ENCODE peak calls at places on chromosomes 1 and 21, in five cellular contexts. S is HepG2, N is K562, M is GM12878, P is H1. I is an unnamed sample. For H3K27me3, the result is how much of the 10 kb centered on the place peaks cover.

GRCh38 chr1:150302338-150302737 is 8.7 kb downstream of the MRPS21 start:
- DNase-seq in S (no peak), N (no peak), M (no peak), P (no peak), I (peak)

GRCh38 chr21:25103500-25104207 is 503.6 kb downstream of the MRPL39 start:
- DNase-seq in S (no peak), N (no peak), M (no peak), P (no peak), I (no peak)

GRCh38 chr1:33407750-33408436 is 23.0 kb downstream of the PHC2 start:
- DNase-seq in S (no peak), N (no peak), M (no peak), P (no peak), I (no peak)

GRCh38 chr1:59477286-59477685 is 180.4 kb downstream of the FGGY start:
- DNase-seq in S (no peak), N (peak), M (no peak), P (no peak), I (no peak)

GRCh38 chr1:15261155-15262002 is 14.4 kb downstream of the FHAD1 start:
- DNase-seq in S (peak), N (peak), M (no peak), P (no peak), I (peak)

GRCh38 chr1:106926748-106927582 is 129.5 kb upstream of the PRMT6 start:
- DNase-seq in S (no peak), N (no peak), M (no peak), P (no peak), I (no peak)

GRCh38 chr1:8146257-8146855 is 120.2 kb upstream of the ERRFI1 start:
- DNase-seq in S (no peak), N (no peak), M (no peak), P (no peak), I (no peak)

GRCh38 chr1:173603056-173603591 is at the start of gene SLC9C2:
- DNase-seq in S (no peak), N (peak), M (no peak), P (no peak), I (no peak)

GRCh38 chr1:197685785-197686184 is 89.5 kb downstream of the DENND1B start:
- DNase-seq in S (no peak), N (no peak), M (no peak), P (no peak), I (no peak)

GRCh38 chr1:206907304-206907991 is 10.2 kb downstream of the IL24 start:
- DNase-seq in S (peak), N (peak), M (no peak), P (no peak), I (peak)

GRCh38 chr1:54254055-54254454 is 54.1 kb downstream of the MRPL37 start:
- DNase-seq in S (no peak), N (no peak), M (no peak), P (no peak), I (no peak)

GRCh38 chr1:41416552-41417334 is 55.5 kb downstream of the FOXO6 start:
- DNase-seq in S (peak), N (peak), M (peak), P (peak), I (peak)

GRCh38 chr1:221264848-221265247 is 385.6 kb downstream of the HLX start:
- DNase-seq in S (no peak), N (no peak), M (no peak), P (no peak), I (no peak)

GRCh38 chr1:203551550-203551949 is 57.6 kb downstream of the OPTC start:
- DNase-seq in S (no peak), N (no peak), M (no peak), P (no peak), I (no peak)

GRCh38 chr21:42520628-42521253 is 7.1 kb downstream of the SLC37A1 start:
- DNase-seq in S (no peak), N (peak), M (no peak), P (no peak), I (peak)

GRCh38 chr21:43352568-43353281 is 74.2 kb downstream of the SIK1 start:
- DNase-seq in S (no peak), N (peak), M (peak), P (no peak), I (no peak)

GRCh38 chr21:32257952-32258785 is 20.7 kb downstream of the MIS18A start:
- DNase-seq in S (peak), N (peak), M (no peak), P (peak), I (peak)

GRCh38 chr1:235336903-235337302 is 8.5 kb downstream of the GGPS1 start:
- DNase-seq in S (no peak), N (no peak), M (no peak), P (no peak), I (no peak)

GRCh38 chr21:38301321-38302214 is 44.8 kb downstream of the KCNJ15 start:
- DNase-seq in S (no peak), N (no peak), M (no peak), P (no peak), I (no peak)

GRCh38 chr21:37341254-37341960 is 25.2 kb upstream of the DYRK1A start:
- DNase-seq in S (no peak), N (peak), M (no peak), P (no peak), I (no peak)

GRCh38 chr1:9996624-9997582 is at the start of gene RBP7:
- DNase-seq in S (no peak), N (no peak), M (no peak), P (peak), I (peak)

GRCh38 chr1:36285450-36286101 is 20.6 kb upstream of the SH3D21 start:
- DNase-seq in S (peak), N (peak), M (peak), P (no peak), I (peak)

GRCh38 chr1:227948493-227949260 is 945 bp upstream of the WNT9A start:
- DNase-seq in S (no peak), N (no peak), M (no peak), P (no peak), I (peak)

GRCh38 chr1:108561145-108561458 is 1.2 kb downstream of the EEIG2 start:
- DNase-seq in S (no peak), N (no peak), M (no peak), P (no peak), I (no peak)

GRCh38 chr1:29962356-29962755 is 726.0 kb downstream of the PTPRU start:
- DNase-seq in S (no peak), N (no peak), M (no peak), P (no peak), I (no peak)

GRCh38 chr1:161885013-161885412 is 118.9 kb downstream of the ATF6 start:
- DNase-seq in S (no peak), N (no peak), M (no peak), P (no peak), I (no peak)

GRCh38 chr1:110605901-110606783 is at the start of gene KCNA2:
- DNase-seq in S (no peak), N (no peak), M (no peak), P (peak), I (peak)

GRCh38 chr1:39540504-39541031 is 36.0 kb downstream of the PABPC4 start:
- DNase-seq in S (no peak), N (no peak), M (no peak), P (no peak), I (no peak)

GRCh38 chr1:243435824-243436223 is 180.0 kb downstream of the SDCCAG8 start:
- DNase-seq in S (no peak), N (no peak), M (no peak), P (no peak), I (no peak)

GRCh38 chr1:63321788-63322247 is 549 bp upstream of the FOXD3 start:
- DNase-seq in S (no peak), N (no peak), M (no peak), P (no peak), I (peak)

GRCh38 chr1:63321061-63321787 is 1.1 kb upstream of the FOXD3 start:
- DNase-seq in S (no peak), N (no peak), M (no peak), P (no peak), I (peak)

GRCh38 chr1:63323866-63324778 is 1.8 kb downstream of the FOXD3 start:
- DNase-seq in S (no peak), N (no peak), M (no peak), P (no peak), I (peak)

GRCh38 chr1:63322944-63323865 is 838 bp downstream of the FOXD3 start:
- DNase-seq in S (no peak), N (peak), M (no peak), P (no peak), I (peak)

GRCh38 chr1:63322248-63322943 is at the start of gene FOXD3:
- DNase-seq in S (no peak), N (peak), M (no peak), P (no peak), I (peak)
- H3K27me3 ChIP-seq in S (under half), N (under half), M (under half), P (under half), I (half or more)

DNA sequence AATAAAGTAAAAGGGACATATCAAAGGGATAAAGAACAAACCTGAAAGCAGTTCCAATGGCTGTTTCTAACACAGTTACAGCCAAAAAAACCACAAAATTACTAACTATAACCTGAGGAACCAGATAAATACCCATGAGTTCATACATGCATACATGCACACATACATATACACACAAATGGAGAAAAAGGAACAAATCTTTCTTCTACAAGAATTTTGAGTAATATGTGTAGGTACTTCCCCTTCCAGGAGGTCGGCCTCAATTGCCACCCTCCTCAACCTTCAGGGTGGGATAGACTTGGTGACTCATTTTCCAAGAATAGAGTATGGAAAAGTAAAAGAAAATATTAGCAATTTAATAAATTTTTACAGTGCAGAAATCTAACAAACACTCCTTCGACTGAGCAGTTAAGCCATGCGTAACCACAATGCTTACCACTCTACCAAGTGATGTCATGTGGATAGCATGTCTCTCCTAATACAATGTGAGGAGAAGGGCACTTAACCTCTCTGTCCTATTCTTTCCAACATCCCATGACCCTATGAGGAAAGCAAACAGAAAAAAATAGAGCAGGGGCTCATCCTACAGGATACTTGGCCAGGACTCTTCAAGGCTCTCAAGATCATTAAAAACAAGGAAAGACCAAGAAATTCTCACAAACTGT is 243.0 kb upstream of the RUNX1 start:
- DNase-seq in S (no peak), N (no peak), M (no peak), P (no peak), I (no peak)
- TF ChIP-seq CREB1 in S (no peak), N (no peak), M (no peak), P (no peak), I (no peak)

DNA sequence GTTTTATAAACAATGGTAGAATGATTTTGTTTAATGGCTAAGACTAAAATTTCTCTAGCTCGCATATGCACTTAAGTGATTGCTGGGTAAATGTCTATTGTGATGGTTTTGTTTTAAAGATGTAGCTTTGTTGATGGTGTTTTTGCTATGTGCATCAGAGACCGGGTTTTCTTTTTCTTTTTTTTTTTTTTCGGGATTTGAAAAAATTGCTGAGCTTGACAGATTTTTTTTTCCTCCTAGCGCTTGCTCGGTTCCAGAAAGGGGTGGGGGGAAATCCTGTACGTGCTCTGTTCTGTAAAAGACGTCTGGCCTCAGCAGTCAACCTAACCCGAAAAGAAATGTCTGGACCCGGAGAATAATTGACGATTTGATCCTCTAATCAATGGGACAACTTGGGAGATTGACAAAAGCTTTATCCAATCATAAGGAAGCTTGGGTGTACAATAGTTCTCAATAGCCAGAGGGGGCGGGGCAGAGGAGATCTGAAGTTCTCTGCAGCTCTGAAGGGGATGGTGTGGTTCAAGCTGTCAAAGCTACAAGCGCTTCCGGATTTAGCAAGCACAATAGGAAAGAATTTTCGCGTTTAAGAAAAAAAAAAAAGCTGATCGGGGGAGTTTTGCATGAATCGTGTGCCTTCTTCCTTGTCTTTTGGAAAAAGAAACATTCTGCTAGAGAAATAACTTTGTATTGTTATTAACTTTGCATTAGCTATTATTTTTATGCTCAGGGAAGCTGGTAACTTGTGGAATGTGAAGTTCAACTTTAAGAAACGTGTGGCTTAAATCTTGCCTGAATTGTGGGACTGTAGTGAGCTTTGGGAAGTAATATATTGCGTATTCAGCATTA is 4.5 kb upstream of the NFIA start:
- DNase-seq in S (peak), N (peak), M (peak), P (no peak), I (peak)
- H3K27me3 ChIP-seq in S (under half), N (under half), M (under half), P (under half), I (half or more)

DNA sequence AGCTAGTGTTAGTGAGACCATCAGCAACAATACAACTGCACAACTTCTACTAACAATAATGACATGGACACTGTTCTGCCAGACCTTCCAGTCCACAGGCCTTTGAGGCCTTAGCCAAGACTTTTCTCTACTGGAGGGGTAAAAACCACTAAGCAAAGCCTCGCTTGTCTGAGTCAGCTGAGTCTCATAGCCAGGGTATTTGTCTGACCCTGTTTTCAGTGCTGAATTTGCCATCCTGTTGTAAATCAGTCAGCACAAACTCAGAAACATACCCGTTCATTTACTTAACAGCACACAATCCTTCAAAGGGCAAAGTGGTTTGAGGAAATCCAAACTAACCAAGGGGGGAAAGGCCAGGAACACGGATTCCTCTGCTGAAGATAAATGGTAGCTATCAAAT is 537.8 kb downstream of the SMYD3 start:
- DNase-seq in S (peak), N (no peak), M (no peak), P (no peak), I (no peak)
- TF ChIP-seq CREB1 in S (no peak), N (no peak), M (no peak), P (no peak), I (no peak)

DNA sequence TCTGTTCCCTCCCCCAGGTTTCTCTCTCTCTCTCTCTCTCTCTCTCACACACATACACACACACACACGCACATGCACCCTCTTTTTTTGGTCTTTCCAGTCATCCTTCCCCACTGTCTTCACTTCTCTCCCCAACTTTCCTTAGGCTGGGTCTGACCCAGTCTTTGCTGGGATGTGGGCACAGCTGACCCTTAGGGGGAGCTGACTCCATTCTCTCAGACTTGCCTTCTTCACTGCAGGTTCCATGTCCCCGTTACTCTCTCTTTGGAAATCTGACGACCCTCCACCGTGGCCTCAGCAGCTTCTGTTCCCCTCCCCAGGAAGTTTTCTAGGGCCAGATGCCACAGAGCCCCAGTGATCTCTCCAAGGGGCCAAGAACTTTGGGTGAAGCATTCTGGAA is 2.1 kb downstream of the DISP3 start:
- DNase-seq in S (no peak), N (no peak), M (no peak), P (no peak), I (no peak)
- H3K27me3 ChIP-seq in S (under half), N (under half), M (under half), P (under half), I (under half)

GRCh38 chr1:21861602-21862429 is 49.8 kb downstream of the LDLRAD2 start:
- DNase-seq in S (peak), N (no peak), M (no peak), P (no peak), I (no peak)
- TF ChIP-seq CREB1 in S (no peak), N (no peak), M (no peak), P (no peak), I (no peak)

DNA sequence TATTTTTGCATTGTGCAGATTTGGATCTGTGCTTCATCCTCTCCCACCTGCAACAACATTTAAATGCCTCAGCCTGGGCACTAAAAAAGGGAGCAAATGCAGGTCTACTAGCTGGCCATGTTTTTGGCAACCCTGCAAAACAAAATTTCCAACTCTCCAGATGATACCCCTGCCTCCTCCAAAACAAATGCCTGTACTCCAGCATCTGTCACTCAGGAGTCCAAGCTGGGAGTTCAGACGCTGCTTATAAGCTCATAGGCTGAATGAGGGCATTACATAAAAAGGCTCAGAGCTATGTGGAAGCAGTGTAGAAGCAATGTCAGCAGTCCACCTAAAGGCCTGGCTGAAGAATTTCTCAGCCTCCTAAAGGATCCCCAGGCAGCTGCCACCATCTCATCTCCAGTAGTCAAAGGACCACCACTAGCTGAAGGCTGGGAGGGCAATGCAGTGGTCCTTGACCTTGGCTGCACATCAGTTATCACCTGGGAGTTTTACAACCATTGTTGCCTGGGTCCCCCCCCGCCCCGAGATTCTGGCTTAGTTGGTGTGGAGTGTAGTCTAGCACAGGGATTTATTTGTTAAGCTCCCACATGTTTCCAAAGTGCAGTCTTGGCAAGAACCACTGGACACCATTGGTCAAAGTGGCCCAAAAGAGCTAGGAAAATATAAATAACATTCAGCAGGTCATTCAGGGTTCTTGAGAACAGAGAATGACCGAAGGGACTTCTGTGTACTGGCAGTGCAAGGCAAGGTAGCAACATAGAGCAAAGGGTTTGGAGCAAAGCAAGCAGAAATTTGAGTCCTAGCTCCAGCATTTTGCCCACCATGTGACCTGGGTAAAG is 57.2 kb downstream of the ITPKB start:
- DNase-seq in S (no peak), N (no peak), M (no peak), P (no peak), I (no peak)
- H3K27me3 ChIP-seq in S (under half), N (half or more), M (under half), P (under half), I (under half)

GRCh38 chr1:159854101-159854692 is 8.3 kb downstream of the VSIG8 start:
- DNase-seq in S (no peak), N (no peak), M (no peak), P (no peak), I (peak)

GRCh38 chr1:159851386-159851785 is 11.1 kb downstream of the VSIG8 start:
- DNase-seq in S (no peak), N (no peak), M (no peak), P (no peak), I (peak)

GRCh38 chr1:159855709-159856108 is 6.7 kb downstream of the VSIG8 start:
- DNase-seq in S (no peak), N (no peak), M (no peak), P (no peak), I (no peak)

GRCh38 chr1:159854693-159855192 is 7.7 kb downstream of the VSIG8 start:
- DNase-seq in S (peak), N (peak), M (no peak), P (no peak), I (peak)

DNA sequence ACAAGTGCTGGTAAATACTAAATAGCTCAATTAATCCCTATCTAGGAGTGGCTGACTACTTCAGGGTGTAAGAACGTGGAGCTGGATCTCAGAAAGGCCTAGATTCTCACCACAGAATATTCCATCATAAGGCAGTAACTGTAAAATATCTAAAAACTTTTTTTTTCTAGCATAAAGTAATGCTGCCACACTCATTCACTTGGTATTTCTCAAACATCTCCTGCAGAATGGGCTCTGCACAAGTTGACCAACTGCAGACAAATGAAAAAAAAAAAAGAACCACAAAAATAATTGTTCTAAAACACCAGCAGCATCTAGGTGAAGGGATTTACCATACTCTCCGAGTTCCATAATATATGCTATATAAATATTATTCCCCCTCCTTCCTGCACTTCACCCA is 9.0 kb downstream of the VSIG8 start:
- DNase-seq in S (no peak), N (no peak), M (no peak), P (no peak), I (no peak)
- TF ChIP-seq CREB1 in S (no peak), N (no peak), M (no peak), P (no peak), I (no peak)